ENCODE peak calls at places on chromosome 20, in four cellular contexts. M, R, E and H are unnamed samples.

GRCh38 chr20:7841291-7841966 is 98.8 kb downstream of the HAO1 start:
- DNase-seq in M (no peak), R (no peak), E (no peak), H (no peak)

GRCh38 chr20:49696594-49696993 is 17.1 kb downstream of the B4GALT5 start:
- DNase-seq in M (no peak), R (no peak), E (no peak), H (no peak)

GRCh38 chr20:42219005-42219404 is 600.8 kb upstream of the CHD6 start:
- DNase-seq in M (no peak), R (no peak), E (no peak), H (no peak)

GRCh38 chr20:38308447-38308846 is 4.5 kb downstream of the BPI start:
- DNase-seq in M (no peak), R (no peak), E (no peak), H (no peak)

GRCh38 chr20:63273635-63274380 is 1.2 kb downstream of the ARFGAP1 start:
- DNase-seq in M (no peak), R (no peak), E (no peak), H (no peak)

GRCh38 chr20:44827401-44827800 is 17.1 kb upstream of the RIMS4 start:
- DNase-seq in M (no peak), R (no peak), E (no peak), H (no peak)

GRCh38 chr20:1434571-1435336 is 31.9 kb downstream of the NSFL1C start:
- DNase-seq in M (no peak), R (peak; percentile 27), E (no peak), H (peak; percentile 51)

GRCh38 chr20:29086938-29087337 is 2170.5 kb upstream of the DEFB115 start:
- DNase-seq in M (no peak), R (no peak), E (no peak), H (no peak)

GRCh38 chr20:1847780-1848179 is 47.4 kb upstream of the SIRPA start:
- DNase-seq in M (no peak), R (no peak), E (no peak), H (no peak)

GRCh38 chr20:50585678-50586077 is 75.5 kb downstream of the PTPN1 start:
- DNase-seq in M (no peak), R (no peak), E (no peak), H (no peak)

GRCh38 chr20:1383621-1384404 is 9.0 kb downstream of the FKBP1A start:
- DNase-seq in M (no peak), R (no peak), E (no peak), H (no peak)

GRCh38 chr20:12252793-12253192 is 335.1 kb downstream of the BTBD3 start:
- DNase-seq in M (no peak), R (no peak), E (no peak), H (no peak)

GRCh38 chr20:19695081-19695480 is 63.0 kb upstream of the RIN2 start:
- DNase-seq in M (no peak), R (no peak), E (no peak), H (no peak)

GRCh38 chr20:48782073-48782472 is 45.7 kb downstream of the PREX1 start:
- DNase-seq in M (no peak), R (no peak), E (no peak), H (no peak)